ENCODE peak calls at places on chromosomes 11 and 22, in seven cellular contexts. One of them, this sample, is unnamed.

GRCh38 chr11:131391161-131391560 is 20.7 kb downstream of the NTM start:
- DNase-seq in neural progenitor cell: no peak
- DNase-seq in tibial artery: no peak
- DNase-seq in thoracic aorta: no peak
- DNase-seq in left ventricle myocardium inferior: no peak
- DNase-seq in heart left ventricle: no peak
- DNase-seq in CD8-positive, alpha-beta T cell: no peak
- DNase-seq in this sample: no peak

GRCh38 chr22:19292262-19293230 is 1.0 kb upstream of the CLTCL1 start:
- DNase-seq in neural progenitor cell: no peak
- DNase-seq in tibial artery: peak; percentile 71
- DNase-seq in thoracic aorta: no peak
- DNase-seq in left ventricle myocardium inferior: peak; percentile 15
- DNase-seq in heart left ventricle: no peak
- DNase-seq in CD8-positive, alpha-beta T cell: no peak
- DNase-seq in this sample: peak; percentile 27

GRCh38 chr11:118911113-118911879 is 14.4 kb downstream of the BCL9L start:
- DNase-seq in neural progenitor cell: peak; percentile 55
- DNase-seq in tibial artery: no peak
- DNase-seq in thoracic aorta: no peak
- DNase-seq in left ventricle myocardium inferior: no peak
- DNase-seq in heart left ventricle: no peak
- DNase-seq in CD8-positive, alpha-beta T cell: no peak
- DNase-seq in this sample: peak; percentile 80

GRCh38 chr22:43293259-43293658 is 49.9 kb downstream of the SCUBE1 start:
- DNase-seq in neural progenitor cell: no peak
- DNase-seq in tibial artery: no peak
- DNase-seq in thoracic aorta: no peak
- DNase-seq in left ventricle myocardium inferior: no peak
- DNase-seq in heart left ventricle: no peak
- DNase-seq in CD8-positive, alpha-beta T cell: no peak
- DNase-seq in this sample: no peak

GRCh38 chr11:5118893-5119292 is 19.3 kb downstream of the OR52A5 start:
- DNase-seq in neural progenitor cell: no peak
- DNase-seq in tibial artery: no peak
- DNase-seq in thoracic aorta: no peak
- DNase-seq in left ventricle myocardium inferior: no peak
- DNase-seq in heart left ventricle: no peak
- DNase-seq in CD8-positive, alpha-beta T cell: no peak
- DNase-seq in this sample: no peak

GRCh38 chr22:39481054-39481453 is 21.0 kb upstream of the MIEF1 start:
- DNase-seq in neural progenitor cell: no peak
- DNase-seq in tibial artery: no peak
- DNase-seq in thoracic aorta: no peak
- DNase-seq in left ventricle myocardium inferior: no peak
- DNase-seq in heart left ventricle: no peak
- DNase-seq in CD8-positive, alpha-beta T cell: no peak
- DNase-seq in this sample: no peak

GRCh38 chr22:32325416-32325801 is 32.3 kb upstream of the RFPL3 start:
- DNase-seq in neural progenitor cell: no peak
- DNase-seq in tibial artery: no peak
- DNase-seq in thoracic aorta: no peak
- DNase-seq in left ventricle myocardium inferior: no peak
- DNase-seq in heart left ventricle: no peak
- DNase-seq in CD8-positive, alpha-beta T cell: no peak
- DNase-seq in this sample: no peak

GRCh38 chr22:49666146-49666809 is 161.4 kb downstream of the BRD1 start:
- DNase-seq in neural progenitor cell: no peak
- DNase-seq in tibial artery: no peak
- DNase-seq in thoracic aorta: no peak
- DNase-seq in left ventricle myocardium inferior: no peak
- DNase-seq in heart left ventricle: no peak
- DNase-seq in CD8-positive, alpha-beta T cell: no peak
- DNase-seq in this sample: no peak

GRCh38 chr22:23138584-23139469 is 3.0 kb downstream of the RSPH14 start:
- DNase-seq in neural progenitor cell: no peak
- DNase-seq in tibial artery: no peak
- DNase-seq in thoracic aorta: no peak
- DNase-seq in left ventricle myocardium inferior: no peak
- DNase-seq in heart left ventricle: no peak
- DNase-seq in CD8-positive, alpha-beta T cell: no peak
- DNase-seq in this sample: no peak

GRCh38 chr11:88484873-88485621 is 147.5 kb upstream of the CTSC start:
- DNase-seq in neural progenitor cell: peak; percentile 54
- DNase-seq in tibial artery: peak; percentile 19
- DNase-seq in thoracic aorta: no peak
- DNase-seq in left ventricle myocardium inferior: no peak
- DNase-seq in heart left ventricle: no peak
- DNase-seq in CD8-positive, alpha-beta T cell: peak; percentile 26
- DNase-seq in this sample: peak; percentile 25

GRCh38 chr11:30414283-30414682 is 91.4 kb downstream of the ARL14EP start:
- DNase-seq in neural progenitor cell: no peak
- DNase-seq in tibial artery: no peak
- DNase-seq in thoracic aorta: no peak
- DNase-seq in left ventricle myocardium inferior: no peak
- DNase-seq in heart left ventricle: no peak
- DNase-seq in CD8-positive, alpha-beta T cell: no peak
- DNase-seq in this sample: no peak
- H3K4me1 ChIP-seq in neural progenitor cell: peaks cover 18% of the 10 kb centered on the region
- H3K4me1 ChIP-seq in tibial artery: no peaks in the 10 kb centered on the region
- H3K4me1 ChIP-seq in thoracic aorta: no peaks in the 10 kb centered on the region
- H3K4me1 ChIP-seq in left ventricle myocardium inferior: no peaks in the 10 kb centered on the region
- H3K4me1 ChIP-seq in heart left ventricle: no peaks in the 10 kb centered on the region
- H3K4me1 ChIP-seq in CD8-positive, alpha-beta T cell: no peaks in the 10 kb centered on the region
- H3K4me1 ChIP-seq in this sample: no peaks in the 10 kb centered on the region

GRCh38 chr11:64060263-64060860 is 24.6 kb downstream of the FLRT1 start:
- DNase-seq in neural progenitor cell: peak; percentile 33
- DNase-seq in tibial artery: no peak
- DNase-seq in thoracic aorta: no peak
- DNase-seq in left ventricle myocardium inferior: no peak
- DNase-seq in heart left ventricle: no peak
- DNase-seq in CD8-positive, alpha-beta T cell: no peak
- DNase-seq in this sample: no peak
- H3K4me1 ChIP-seq in neural progenitor cell: peaks cover 38% of the 10 kb centered on the region
- H3K4me1 ChIP-seq in tibial artery: no peaks in the 10 kb centered on the region
- H3K4me1 ChIP-seq in thoracic aorta: peaks cover 5% of the 10 kb centered on the region
- H3K4me1 ChIP-seq in left ventricle myocardium inferior: peaks cover 61% of the 10 kb centered on the region
- H3K4me1 ChIP-seq in heart left ventricle: peaks cover 31% of the 10 kb centered on the region
- H3K4me1 ChIP-seq in CD8-positive, alpha-beta T cell: peaks cover 7% of the 10 kb centered on the region
- H3K4me1 ChIP-seq in this sample: peaks cover 6% of the 10 kb centered on the region

GRCh38 chr11:114133548-114134329 is 74.2 kb downstream of the ZBTB16 start:
- DNase-seq in neural progenitor cell: no peak
- DNase-seq in tibial artery: peak; percentile 76
- DNase-seq in thoracic aorta: peak; percentile 32
- DNase-seq in left ventricle myocardium inferior: no peak
- DNase-seq in heart left ventricle: no peak
- DNase-seq in CD8-positive, alpha-beta T cell: no peak
- DNase-seq in this sample: no peak
- H3K4me1 ChIP-seq in neural progenitor cell: peaks cover 55% of the 10 kb centered on the region
- H3K4me1 ChIP-seq in tibial artery: peaks cover 4% of the 10 kb centered on the region
- H3K4me1 ChIP-seq in thoracic aorta: peaks cover 93% of the 10 kb centered on the region
- H3K4me1 ChIP-seq in left ventricle myocardium inferior: peaks cover 100% of the 10 kb centered on the region
- H3K4me1 ChIP-seq in heart left ventricle: peaks cover 100% of the 10 kb centered on the region
- H3K4me1 ChIP-seq in CD8-positive, alpha-beta T cell: no peaks in the 10 kb centered on the region
- H3K4me1 ChIP-seq in this sample: peaks cover 100% of the 10 kb centered on the region

GRCh38 chr11:108664730-108665525 is at the start of gene DDX10:
- DNase-seq in neural progenitor cell: peak; percentile 98
- DNase-seq in tibial artery: peak; percentile 97
- DNase-seq in thoracic aorta: peak; percentile 93
- DNase-seq in left ventricle myocardium inferior: peak; percentile 98
- DNase-seq in heart left ventricle: peak; percentile 98
- DNase-seq in CD8-positive, alpha-beta T cell: peak; percentile 97
- DNase-seq in this sample: peak; percentile 96
- H3K4me1 ChIP-seq in neural progenitor cell: peaks cover 4% of the 10 kb centered on the region
- H3K4me1 ChIP-seq in tibial artery: no peaks in the 10 kb centered on the region
- H3K4me1 ChIP-seq in thoracic aorta: peaks cover 14% of the 10 kb centered on the region
- H3K4me1 ChIP-seq in left ventricle myocardium inferior: peaks cover 42% of the 10 kb centered on the region
- H3K4me1 ChIP-seq in heart left ventricle: peaks cover 22% of the 10 kb centered on the region
- H3K4me1 ChIP-seq in CD8-positive, alpha-beta T cell: peaks cover 30% of the 10 kb centered on the region
- H3K4me1 ChIP-seq in this sample: peaks cover 9% of the 10 kb centered on the region